ENCODE peak calls at places on chromosomes 3 and 15, in ten cellular contexts. One of them, this sample, is unnamed.

GRCh38 chr15:67761343-67761742 is 64.0 kb upstream of the SKOR1 start:
- DNase-seq in GM20000: no peak
- DNase-seq in sigmoid colon: no peak
- DNase-seq in omental fat pad: no peak
- DNase-seq in left lung: no peak
- DNase-seq in psoas muscle: no peak
- DNase-seq in neural crest cell: no peak
- DNase-seq in Calu3: no peak
- DNase-seq in fibroblast of pulmonary artery: no peak
- DNase-seq in heart right ventricle: no peak
- DNase-seq in this sample: no peak

GRCh38 chr3:22245817-22246583 is 495.0 kb upstream of the ZNF385D start:
- DNase-seq in GM20000: no peak
- DNase-seq in sigmoid colon: no peak
- DNase-seq in omental fat pad: no peak
- DNase-seq in left lung: no peak
- DNase-seq in psoas muscle: no peak
- DNase-seq in neural crest cell: no peak
- DNase-seq in Calu3: no peak
- DNase-seq in fibroblast of pulmonary artery: no peak
- DNase-seq in heart right ventricle: no peak
- DNase-seq in this sample: no peak

GRCh38 chr3:46737320-46737719 is 19.7 kb upstream of the PRSS50 start:
- DNase-seq in GM20000: no peak
- DNase-seq in sigmoid colon: no peak
- DNase-seq in omental fat pad: no peak
- DNase-seq in left lung: no peak
- DNase-seq in psoas muscle: no peak
- DNase-seq in neural crest cell: no peak
- DNase-seq in Calu3: no peak
- DNase-seq in fibroblast of pulmonary artery: no peak
- DNase-seq in heart right ventricle: no peak
- DNase-seq in this sample: no peak

GRCh38 chr3:127775398-127776109 is 46.8 kb downstream of the MGLL start:
- DNase-seq in GM20000: no peak
- DNase-seq in sigmoid colon: peak; percentile 81
- DNase-seq in omental fat pad: peak; percentile 39
- DNase-seq in left lung: no peak
- DNase-seq in psoas muscle: peak; percentile 57
- DNase-seq in neural crest cell: peak; percentile 14
- DNase-seq in Calu3: no peak
- DNase-seq in fibroblast of pulmonary artery: peak; percentile 60
- DNase-seq in heart right ventricle: peak; percentile 78
- DNase-seq in this sample: no peak

GRCh38 chr3:99794485-99794884 is 23.2 kb upstream of the CMSS1 start:
- DNase-seq in GM20000: no peak
- DNase-seq in sigmoid colon: no peak
- DNase-seq in omental fat pad: no peak
- DNase-seq in left lung: no peak
- DNase-seq in psoas muscle: no peak
- DNase-seq in neural crest cell: no peak
- DNase-seq in Calu3: no peak
- DNase-seq in fibroblast of pulmonary artery: no peak
- DNase-seq in heart right ventricle: no peak
- DNase-seq in this sample: no peak

GRCh38 chr3:149085828-149086231 is 503 bp downstream of the HLTF start:
- DNase-seq in GM20000: peak; percentile 31
- DNase-seq in sigmoid colon: peak; percentile 68
- DNase-seq in omental fat pad: no peak
- DNase-seq in left lung: no peak
- DNase-seq in psoas muscle: no peak
- DNase-seq in neural crest cell: no peak
- DNase-seq in Calu3: no peak
- DNase-seq in fibroblast of pulmonary artery: peak; percentile 33
- DNase-seq in heart right ventricle: peak; percentile 8
- DNase-seq in this sample: peak; percentile 28

GRCh38 chr15:63190993-63191392 is 1.6 kb downstream of the RAB8B start:
- DNase-seq in GM20000: no peak
- DNase-seq in sigmoid colon: no peak
- DNase-seq in omental fat pad: no peak
- DNase-seq in left lung: no peak
- DNase-seq in psoas muscle: no peak
- DNase-seq in neural crest cell: no peak
- DNase-seq in Calu3: no peak
- DNase-seq in fibroblast of pulmonary artery: no peak
- DNase-seq in heart right ventricle: no peak
- DNase-seq in this sample: no peak

GRCh38 chr3:72848703-72849081 is 447 bp upstream of the SHQ1 start:
- DNase-seq in GM20000: peak; percentile 43
- DNase-seq in sigmoid colon: no peak
- DNase-seq in omental fat pad: no peak
- DNase-seq in left lung: no peak
- DNase-seq in psoas muscle: no peak
- DNase-seq in neural crest cell: no peak
- DNase-seq in Calu3: no peak
- DNase-seq in fibroblast of pulmonary artery: peak; percentile 30
- DNase-seq in heart right ventricle: peak; percentile 6
- DNase-seq in this sample: no peak

GRCh38 chr15:61839541-61839940 is 220.7 kb downstream of the VPS13C start:
- DNase-seq in GM20000: no peak
- DNase-seq in sigmoid colon: no peak
- DNase-seq in omental fat pad: no peak
- DNase-seq in left lung: no peak
- DNase-seq in psoas muscle: no peak
- DNase-seq in neural crest cell: no peak
- DNase-seq in Calu3: no peak
- DNase-seq in fibroblast of pulmonary artery: peak; percentile 43
- DNase-seq in heart right ventricle: no peak
- DNase-seq in this sample: no peak

GRCh38 chr3:13550257-13550693 is 1.4 kb downstream of the FBLN2 start:
- DNase-seq in GM20000: no peak
- DNase-seq in sigmoid colon: no peak
- DNase-seq in omental fat pad: no peak
- DNase-seq in left lung: no peak
- DNase-seq in psoas muscle: no peak
- DNase-seq in neural crest cell: no peak
- DNase-seq in Calu3: no peak
- DNase-seq in fibroblast of pulmonary artery: no peak
- DNase-seq in heart right ventricle: no peak
- DNase-seq in this sample: no peak
- TF ChIP-seq CTCF in GM20000: no peak
- TF ChIP-seq CTCF in sigmoid colon: no peak
- TF ChIP-seq CTCF in omental fat pad: no peak
- TF ChIP-seq CTCF in left lung: no peak
- TF ChIP-seq CTCF in psoas muscle: no peak
- TF ChIP-seq CTCF in neural crest cell: no peak
- TF ChIP-seq CTCF in Calu3: no peak
- TF ChIP-seq CTCF in fibroblast of pulmonary artery: no peak
- TF ChIP-seq CTCF in heart right ventricle: no peak
- TF ChIP-seq CTCF in this sample: no peak

GRCh38 chr3:97823503-97824004 is 1.7 kb downstream of the CRYBG3 start:
- DNase-seq in GM20000: no peak
- DNase-seq in sigmoid colon: no peak
- DNase-seq in omental fat pad: no peak
- DNase-seq in left lung: no peak
- DNase-seq in psoas muscle: peak; percentile 17
- DNase-seq in neural crest cell: no peak
- DNase-seq in Calu3: no peak
- DNase-seq in fibroblast of pulmonary artery: no peak
- DNase-seq in heart right ventricle: peak; percentile 37
- DNase-seq in this sample: no peak

GRCh38 chr3:97821810-97822775 is at the start of gene CRYBG3:
- DNase-seq in GM20000: peak; percentile 95
- DNase-seq in sigmoid colon: peak; percentile 91
- DNase-seq in omental fat pad: peak; percentile 52
- DNase-seq in left lung: peak; percentile 89
- DNase-seq in psoas muscle: peak; percentile 85
- DNase-seq in neural crest cell: peak; percentile 62
- DNase-seq in Calu3: peak; percentile 85
- DNase-seq in fibroblast of pulmonary artery: peak; percentile 81
- DNase-seq in heart right ventricle: peak; percentile 83
- DNase-seq in this sample: peak; percentile 75

GRCh38 chr3:97823081-97823480 is 1.3 kb downstream of the CRYBG3 start:
- DNase-seq in GM20000: no peak
- DNase-seq in sigmoid colon: no peak
- DNase-seq in omental fat pad: no peak
- DNase-seq in left lung: no peak
- DNase-seq in psoas muscle: no peak
- DNase-seq in neural crest cell: no peak
- DNase-seq in Calu3: no peak
- DNase-seq in fibroblast of pulmonary artery: no peak
- DNase-seq in heart right ventricle: no peak
- DNase-seq in this sample: no peak

GRCh38 chr3:97820780-97821179 is 1.0 kb upstream of the CRYBG3 start:
- DNase-seq in GM20000: no peak
- DNase-seq in sigmoid colon: no peak
- DNase-seq in omental fat pad: no peak
- DNase-seq in left lung: no peak
- DNase-seq in psoas muscle: no peak
- DNase-seq in neural crest cell: no peak
- DNase-seq in Calu3: no peak
- DNase-seq in fibroblast of pulmonary artery: no peak
- DNase-seq in heart right ventricle: no peak
- DNase-seq in this sample: no peak

GRCh38 chr3:97821413-97821809 is 400 bp upstream of the CRYBG3 start:
- DNase-seq in GM20000: no peak
- DNase-seq in sigmoid colon: peak; percentile 77
- DNase-seq in omental fat pad: no peak
- DNase-seq in left lung: peak; percentile 56
- DNase-seq in psoas muscle: peak; percentile 49
- DNase-seq in neural crest cell: peak; percentile 19
- DNase-seq in Calu3: peak; percentile 46
- DNase-seq in fibroblast of pulmonary artery: peak; percentile 57
- DNase-seq in heart right ventricle: peak; percentile 39
- DNase-seq in this sample: peak; percentile 38
- TF ChIP-seq CTCF in GM20000: no peak
- TF ChIP-seq CTCF in sigmoid colon: no peak
- TF ChIP-seq CTCF in omental fat pad: no peak
- TF ChIP-seq CTCF in left lung: no peak
- TF ChIP-seq CTCF in psoas muscle: no peak
- TF ChIP-seq CTCF in neural crest cell: no peak
- TF ChIP-seq CTCF in Calu3: no peak
- TF ChIP-seq CTCF in fibroblast of pulmonary artery: no peak
- TF ChIP-seq CTCF in heart right ventricle: no peak
- TF ChIP-seq CTCF in this sample: no peak

DNA sequence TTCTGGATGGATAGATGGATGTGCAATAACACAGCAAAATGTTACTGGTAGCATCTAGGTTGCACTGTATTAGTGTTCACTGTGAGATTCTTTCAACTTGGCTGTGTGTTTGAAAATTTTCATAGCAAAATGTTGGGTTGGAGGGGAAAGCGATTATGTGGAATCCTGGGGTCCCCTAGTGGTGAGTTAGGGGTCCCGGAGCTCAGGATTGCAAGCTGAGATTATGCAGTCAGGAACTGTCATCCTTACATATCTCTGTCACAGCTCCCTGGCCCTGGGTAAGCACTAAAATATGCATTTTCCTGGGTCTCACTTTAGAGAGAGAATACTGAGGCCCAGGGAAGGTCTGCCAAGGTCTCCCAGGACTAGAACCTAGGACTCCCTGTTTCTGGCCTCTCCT is 77.2 kb downstream of the CEMIP start:
- DNase-seq in GM20000: no peak
- DNase-seq in sigmoid colon: no peak
- DNase-seq in omental fat pad: no peak
- DNase-seq in left lung: no peak
- DNase-seq in psoas muscle: no peak
- DNase-seq in neural crest cell: no peak
- DNase-seq in Calu3: peak; percentile 47
- DNase-seq in fibroblast of pulmonary artery: no peak
- DNase-seq in heart right ventricle: no peak
- DNase-seq in this sample: no peak
- TF ChIP-seq CTCF in GM20000: no peak
- TF ChIP-seq CTCF in sigmoid colon: no peak
- TF ChIP-seq CTCF in omental fat pad: no peak
- TF ChIP-seq CTCF in left lung: no peak
- TF ChIP-seq CTCF in psoas muscle: no peak
- TF ChIP-seq CTCF in neural crest cell: peak; percentile 52
- TF ChIP-seq CTCF in Calu3: peak; percentile 59
- TF ChIP-seq CTCF in fibroblast of pulmonary artery: peak; percentile 12
- TF ChIP-seq CTCF in heart right ventricle: no peak
- TF ChIP-seq CTCF in this sample: no peak

DNA sequence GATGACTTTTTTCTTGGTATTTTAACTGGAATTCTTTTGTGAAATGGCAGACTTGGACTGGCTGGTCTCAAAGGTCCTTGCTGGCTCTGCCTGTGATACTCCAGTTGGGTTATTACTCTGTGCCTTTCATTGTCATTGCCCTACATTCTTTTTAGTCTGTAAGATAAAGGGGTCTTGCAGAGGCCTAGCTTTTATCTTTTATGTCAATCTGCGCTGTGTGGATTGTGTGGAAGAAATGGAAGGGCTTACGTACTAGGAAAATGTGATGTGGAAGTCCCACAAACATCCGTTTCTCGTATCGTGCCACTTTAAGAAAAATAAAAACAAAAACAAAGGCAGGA is 8.7 kb upstream of the TMEM212 start:
- DNase-seq in GM20000: no peak
- DNase-seq in sigmoid colon: no peak
- DNase-seq in omental fat pad: no peak
- DNase-seq in left lung: no peak
- DNase-seq in psoas muscle: no peak
- DNase-seq in neural crest cell: no peak
- DNase-seq in Calu3: no peak
- DNase-seq in fibroblast of pulmonary artery: no peak
- DNase-seq in heart right ventricle: no peak
- DNase-seq in this sample: no peak
- TF ChIP-seq CTCF in GM20000: no peak
- TF ChIP-seq CTCF in sigmoid colon: no peak
- TF ChIP-seq CTCF in omental fat pad: no peak
- TF ChIP-seq CTCF in left lung: no peak
- TF ChIP-seq CTCF in psoas muscle: no peak
- TF ChIP-seq CTCF in neural crest cell: no peak
- TF ChIP-seq CTCF in Calu3: peak; percentile 10
- TF ChIP-seq CTCF in fibroblast of pulmonary artery: no peak
- TF ChIP-seq CTCF in heart right ventricle: no peak
- TF ChIP-seq CTCF in this sample: peak; percentile 19

This sample was measured in natural killer cell.